ENCODE peak calls at places on chromosomes 5 and 9, in five cellular contexts. I is kidney, J is PC-3, B is HepG2, O is neural progenitor cell. K is an unnamed sample.

GRCh38 chr9:6959275-6960000 is 201.7 kb downstream of the KDM4C start:
- DNase-seq in I (no peak), B (no peak), J (no peak), O (no peak), K (no peak)

GRCh38 chr9:122254761-122255160 is 9.9 kb downstream of the RBM18 start:
- DNase-seq in B (no peak), O (no peak), J (no peak), I (no peak), K (no peak)

GRCh38 chr5:141513627-141514329 is 24.9 kb downstream of the PCDHGC5 start:
- DNase-seq in I (peak; percentile 92), O (peak; percentile 93), J (no peak), B (no peak), K (peak; percentile 87)

GRCh38 chr5:178990491-178990890 is 4.6 kb downstream of the GRM6 start:
- DNase-seq in O (no peak), B (no peak), J (no peak), I (no peak), K (no peak)

GRCh38 chr9:132837501-132838268 is 40.4 kb downstream of the AK8 start:
- DNase-seq in O (no peak), I (no peak), B (no peak), J (no peak), K (no peak)

GRCh38 chr5:176732736-176733585 is 77.4 kb upstream of the UNC5A start:
- DNase-seq in O (no peak), I (no peak), B (no peak), J (no peak), K (peak; percentile 46)

GRCh38 chr9:126791406-126792230 is 13.2 kb upstream of the ZBTB43 start:
- DNase-seq in J (peak; percentile 87), B (peak; percentile 49), I (no peak), O (no peak), K (no peak)

GRCh38 chr5:174482549-174482948 is 241.8 kb upstream of the MSX2 start:
- DNase-seq in I (no peak), O (no peak), J (no peak), B (no peak), K (no peak)

GRCh38 chr9:124660341-124660801 is 110.7 kb downstream of the NR6A1 start:
- DNase-seq in J (peak; percentile 23), O (peak; percentile 83), B (peak; percentile 36), I (no peak), K (peak; percentile 66)

GRCh38 chr5:97163360-97163764 is 19.7 kb downstream of the RIOK2 start:
- DNase-seq in O (no peak), J (peak; percentile 23), B (no peak), I (no peak), K (no peak)

GRCh38 chr5:53311661-53312060 is 168.8 kb upstream of the FST start:
- DNase-seq in I (no peak), J (no peak), B (no peak), O (no peak), K (no peak)

GRCh38 chr5:32030686-32031478 is 143.2 kb downstream of the GOLPH3 start:
- DNase-seq in O (no peak), B (no peak), J (no peak), I (no peak), K (no peak)

GRCh38 chr5:68465133-68465532 is 249.6 kb downstream of the PIK3R1 start:
- DNase-seq in B (no peak), I (no peak), O (no peak), J (no peak), K (no peak)

GRCh38 chr9:125743687-125744428 is 3.3 kb upstream of the PBX3 start:
- DNase-seq in O (no peak), I (no peak), B (no peak), J (no peak), K (no peak)

GRCh38 chr5:73789851-73790281 is 163.9 kb downstream of the ARHGEF28 start:
- DNase-seq in O (no peak), I (no peak), B (no peak), J (no peak), K (no peak)

GRCh38 chr9:34576593-34576935 is 13.0 kb downstream of the CNTFR start:
- DNase-seq in B (no peak), J (no peak), I (no peak), O (no peak), K (no peak)

GRCh38 chr9:129406278-129407225 is 214.3 kb downstream of the C9orf50 start:
- DNase-seq in O (no peak), I (peak; percentile 93), J (peak; percentile 73), B (no peak), K (no peak)

GRCh38 chr9:88572684-88573083 is 37.7 kb downstream of the NXNL2 start:
- DNase-seq in J (no peak), B (no peak), I (no peak), O (no peak), K (no peak)

GRCh38 chr5:132023258-132024116 is 12.0 kb upstream of the ACSL6 start:
- DNase-seq in I (no peak), J (no peak), B (no peak), O (no peak), K (no peak)

GRCh38 chr5:116409591-116410296 is 164.9 kb downstream of the SEMA6A start:
- DNase-seq in O (no peak), I (no peak), J (no peak), B (no peak), K (peak; percentile 25)

GRCh38 chr9:106697799-106698591 is 165.0 kb upstream of the ZNF462 start:
- DNase-seq in B (no peak), J (no peak), O (no peak), I (peak; percentile 88), K (peak; percentile 47)

GRCh38 chr5:39360483-39361071 is 3.7 kb downstream of the C9 start:
- DNase-seq in J (peak; percentile 25), I (no peak), B (no peak), O (no peak), K (no peak)

GRCh38 chr5:50564079-50564478 is 102.4 kb upstream of the PARP8 start:
- DNase-seq in J (no peak), B (no peak), I (no peak), O (no peak), K (no peak)

GRCh38 chr9:32776201-32776600 is 7.1 kb upstream of the TMEM215 start:
- DNase-seq in I (no peak), B (no peak), J (no peak), O (no peak), K (no peak)

GRCh38 chr5:166401391-166401790 is 1890.1 kb upstream of the WWC1 start:
- DNase-seq in B (no peak), J (no peak), I (no peak), O (peak; percentile 81), K (no peak)

GRCh38 chr5:776862-777711 is 7.4 kb downstream of the ZDHHC11B start:
- DNase-seq in B (no peak), I (peak; percentile 83), J (no peak), O (no peak), K (peak; percentile 47)

GRCh38 chr5:81363093-81363886 is 30.6 kb downstream of the ACOT12 start:
- DNase-seq in O (no peak), J (no peak), I (no peak), B (no peak), K (no peak)

GRCh38 chr5:159877894-159878448 is 38.3 kb upstream of the ADRA1B start:
- DNase-seq in J (no peak), I (no peak), B (no peak), O (no peak), K (peak; percentile 46)

GRCh38 chr9:79542735-79543504 is 28.8 kb upstream of the TLE4 start:
- DNase-seq in B (no peak), J (no peak), I (no peak), O (no peak), K (peak; percentile 63)

GRCh38 chr5:80961376-80962281 is 1.5 kb downstream of the RASGRF2 start:
- DNase-seq in J (no peak), B (peak; percentile 54), O (peak; percentile 48), I (no peak), K (no peak)

GRCh38 chr5:533243-534005 is 9.2 kb upstream of the SLC9A3 start:
- DNase-seq in O (no peak), B (no peak), I (peak; percentile 73), J (no peak), K (no peak)

GRCh38 chr5:52844885-52845284 is 57.2 kb downstream of the ITGA1 start:
- DNase-seq in I (no peak), B (no peak), J (no peak), O (no peak), K (no peak)

GRCh38 chr5:18394154-18394804 is 760.0 kb downstream of the TAF11L14 start:
- DNase-seq in B (peak; percentile 15), I (no peak), J (peak; percentile 87), O (peak; percentile 81), K (peak; percentile 95)

GRCh38 chr5:1975898-1976765 is 93.4 kb upstream of the IRX4 start:
- DNase-seq in J (peak; percentile 23), B (no peak), O (no peak), I (no peak), K (no peak)
- TF ChIP-seq CTCF in J (peak; percentile 46), B (no peak), O (no peak), I (no peak), K (no peak)

GRCh38 chr9:117644607-117645244 is 59.5 kb upstream of the TLR4 start:
- DNase-seq in O (peak; percentile 76), B (peak; percentile 46), J (peak; percentile 64), I (peak; percentile 76), K (peak; percentile 92)
- H3K9ac ChIP-seq in O (no peak overlapping the region), B (no peak overlapping the region), J (no peak overlapping the region), I (peak overlapping the region; percentile 13), K (no peak overlapping the region)

GRCh38 chr9:135698236-135698635 is 1.0 kb downstream of the SOHLH1 start:
- DNase-seq in I (no peak), J (no peak), O (no peak), B (no peak), K (no peak)
- TF ChIP-seq CTCF in I (no peak), J (no peak), O (no peak), B (no peak), K (no peak)

DNA sequence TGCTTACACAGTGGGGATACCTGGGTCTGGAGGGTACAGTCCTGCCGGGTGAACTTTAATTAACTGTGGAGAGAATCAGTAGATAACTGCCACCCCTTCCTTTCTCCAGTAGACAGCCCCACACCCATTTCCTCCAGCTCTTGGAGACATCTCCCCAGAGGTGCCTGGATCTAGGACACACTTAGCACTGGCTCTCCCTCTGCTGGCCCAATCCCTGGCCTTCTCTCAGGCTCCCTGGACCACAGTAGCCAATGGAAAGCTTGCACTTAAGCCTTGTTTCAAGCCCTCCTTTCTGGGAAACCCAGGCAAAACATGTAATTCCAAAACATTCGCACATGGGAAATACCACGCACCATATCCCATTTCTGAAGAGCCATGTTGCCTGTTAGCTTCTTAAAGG is 169.2 kb upstream of the GAS1 start:
- DNase-seq in O (no peak), J (no peak), I (no peak), B (no peak), K (peak; percentile 60)
- H3K9ac ChIP-seq in O (no peak overlapping the region), J (no peak overlapping the region), I (no peak overlapping the region), B (no peak overlapping the region), K (no peak overlapping the region)

GRCh38 chr9:108272350-108272899 is 583.4 kb downstream of the ACTL7B start:
- DNase-seq in O (peak; percentile 60), J (peak; percentile 54), B (peak; percentile 16), I (peak; percentile 67), K (peak; percentile 85)
- TF ChIP-seq CTCF in O (peak; percentile 57), J (peak; percentile 65), B (peak; percentile 56), I (peak; percentile 37), K (peak; percentile 79)